ENCODE peak calls at places on chromosomes 11 and 22, in four cellular contexts. E, G, B and K are unnamed samples.

GRCh38 chr11:71188886-71189767 is 63.2 kb downstream of the SHANK2 start:
- DNase-seq in B (no peak), E (no peak), G (no peak), K (no peak)

GRCh38 chr11:91773090-91773489 is 451.5 kb upstream of the FAT3 start:
- DNase-seq in E (no peak), G (no peak), B (peak), K (peak)

GRCh38 chr11:445765-446588 is 4.1 kb upstream of the PTDSS2 start:
- DNase-seq in G (no peak), E (no peak), B (no peak), K (peak)

GRCh38 chr11:47715082-47715669 is at the start of gene AGBL2:
- DNase-seq in E (peak), B (peak), G (peak), K (peak)

GRCh38 chr22:27846910-27847309 is 45.4 kb upstream of the MN1 start:
- DNase-seq in G (no peak), B (no peak), E (no peak), K (peak)

GRCh38 chr22:17795661-17796548 is 21.6 kb upstream of the BID start:
- DNase-seq in B (no peak), E (no peak), G (no peak), K (peak)

GRCh38 chr11:118670063-118670462 is 9.4 kb downstream of the TREH start:
- DNase-seq in B (no peak), E (no peak), G (no peak), K (no peak)

GRCh38 chr11:1628506-1629325 is 859 bp upstream of the KRTAP5-5 start:
- DNase-seq in E (no peak), G (peak), B (peak), K (peak)

GRCh38 chr22:37062366-37062655 is 10.8 kb downstream of the KCTD17 start:
- DNase-seq in E (no peak), G (no peak), B (no peak), K (no peak)

GRCh38 chr11:74318241-74318932 is 6.9 kb upstream of the P4HA3 start:
- DNase-seq in B (no peak), E (no peak), G (no peak), K (no peak)

GRCh38 chr11:48307760-48308386 is 1.9 kb downstream of the OR4S1 start:
- DNase-seq in G (peak), B (peak), E (peak), K (peak)

GRCh38 chr11:32094931-32095330 is 4.1 kb downstream of the RCN1 start:
- DNase-seq in E (no peak), B (no peak), G (no peak), K (no peak)

GRCh38 chr11:120527111-120527748 is 15.7 kb downstream of the GRIK4 start:
- DNase-seq in E (no peak), B (peak), G (no peak), K (peak)

GRCh38 chr11:111983187-111983986 is 41.8 kb upstream of the DLAT start:
- DNase-seq in G (no peak), E (peak), B (peak), K (peak)

GRCh38 chr22:43449831-43450225 is 38.0 kb downstream of the MPPED1 start:
- DNase-seq in G (no peak), B (no peak), E (no peak), K (no peak)

GRCh38 chr11:101470881-101471535 is 112.8 kb downstream of the TRPC6 start:
- DNase-seq in B (no peak), E (no peak), G (no peak), K (no peak)

GRCh38 chr11:8373519-8374432 is 110.1 kb upstream of the LMO1 start:
- DNase-seq in B (no peak), E (no peak), G (no peak), K (no peak)

GRCh38 chr11:43537831-43538230 is 142.7 kb upstream of the HSD17B12 start:
- DNase-seq in B (no peak), E (no peak), G (no peak), K (no peak)

GRCh38 chr11:77211040-77211451 is 83.0 kb downstream of the MYO7A start:
- DNase-seq in B (no peak), E (no peak), G (no peak), K (no peak)

GRCh38 chr22:39077513-39077840 is 402 bp downstream of the APOBEC3G start:
- DNase-seq in G (no peak), E (no peak), B (no peak), K (no peak)

GRCh38 chr11:115153135-115153534 is 351.1 kb downstream of the CADM1 start:
- DNase-seq in B (peak), G (no peak), E (no peak), K (no peak)

GRCh38 chr11:64245797-64246623 is 733 bp downstream of the PPP1R14B start:
- DNase-seq in B (peak), G (peak), E (no peak), K (peak)

GRCh38 chr11:17389205-17389956 is 922 bp upstream of the KCNJ11 start:
- DNase-seq in B (peak), E (peak), G (no peak), K (peak)

GRCh38 chr11:118792642-118793124 is 1.7 kb upstream of the DDX6 start:
- DNase-seq in E (no peak), B (peak), G (no peak), K (peak)

GRCh38 chr11:61587541-61587941 is 6.7 kb upstream of the SYT7 start:
- DNase-seq in E (no peak), B (peak), G (no peak), K (peak)

GRCh38 chr11:9071694-9072093 is 19.7 kb downstream of the SCUBE2 start:
- DNase-seq in B (no peak), E (no peak), G (no peak), K (no peak)

GRCh38 chr11:20421902-20422301 is 34.4 kb downstream of the PRMT3 start:
- DNase-seq in G (no peak), B (peak), E (no peak), K (no peak)

GRCh38 chr11:120316880-120317688 is 8.0 kb upstream of the TLCD5 start:
- DNase-seq in B (peak), E (no peak), G (no peak), K (peak)

GRCh38 chr11:17489729-17490128 is 13.1 kb upstream of the ABCC8 start:
- DNase-seq in B (no peak), G (no peak), E (no peak), K (no peak)

GRCh38 chr11:70268526-70268925 is 2.0 kb upstream of the PPFIA1 start:
- DNase-seq in B (no peak), G (no peak), E (no peak), K (no peak)